ENCODE peak calls at places on chromosomes 2 and 18, in nine cellular contexts. H is GM12878, T is breast epithelium, X is HCT116, E is SK-N-SH, P is transverse colon, G is K562, S is Panc1, W is suprapubic skin. Z is an unnamed sample.

GRCh38 chr2:75722687-75723086 is 12.0 kb upstream of the GCFC2 start:
- DNase-seq in H (no peak), T (no peak), X (no peak), E (no peak), P (no peak), G (no peak), S (no peak), W (no peak), Z (no peak)

GRCh38 chr2:50476174-50476573 is 555.8 kb downstream of the NRXN1 start:
- DNase-seq in H (no peak), T (no peak), X (no peak), E (no peak), P (no peak), G (no peak), S (no peak), W (no peak), Z (no peak)

GRCh38 chr2:24489465-24489864 is 1.6 kb upstream of the NCOA1 start:
- DNase-seq in H (no peak), T (no peak), X (no peak), E (no peak), P (no peak), G (no peak), S (no peak), W (no peak), Z (no peak)

GRCh38 chr2:18299423-18300212 is 260.8 kb downstream of the RDH14 start:
- DNase-seq in H (no peak), T (no peak), X (no peak), E (no peak), P (no peak), G (no peak), S (no peak), W (no peak), Z (no peak)

GRCh38 chr2:144162652-144163051 is 357.3 kb downstream of the ZEB2 start:
- DNase-seq in H (peak; percentile 12), T (no peak), X (peak; percentile 7), E (no peak), P (peak; percentile 25), G (peak; percentile 13), S (no peak), W (no peak), Z (no peak)

GRCh38 chr2:107235491-107236254 is 349.7 kb upstream of the ST6GAL2 start:
- DNase-seq in H (no peak), T (no peak), X (no peak), E (no peak), P (no peak), G (no peak), S (no peak), W (no peak), Z (no peak)

GRCh38 chr18:46071894-46072867 is at the start of gene PSTPIP2:
- DNase-seq in H (no peak), T (peak; percentile 66), X (peak; percentile 22), E (peak; percentile 84), P (peak; percentile 71), G (peak; percentile 65), S (no peak), W (peak; percentile 91), Z (peak; percentile 96)

GRCh38 chr2:199692489-199692888 is 158.5 kb downstream of the FTCDNL1 start:
- DNase-seq in H (no peak), T (no peak), X (no peak), E (peak; percentile 11), P (peak; percentile 52), G (no peak), S (no peak), W (no peak), Z (no peak)

GRCh38 chr2:201228271-201228911 is 31.9 kb upstream of the CASP8 start:
- DNase-seq in H (no peak), T (no peak), X (no peak), E (no peak), P (no peak), G (no peak), S (no peak), W (no peak), Z (no peak)

GRCh38 chr2:26946841-26947784 is 23.3 kb upstream of the MAPRE3 start:
- DNase-seq in H (no peak), T (no peak), X (no peak), E (peak; percentile 80), P (peak; percentile 54), G (no peak), S (no peak), W (no peak), Z (no peak)

GRCh38 chr2:68740184-68740914 is 5.7 kb downstream of the ARHGAP25 start:
- DNase-seq in H (no peak), T (no peak), X (no peak), E (no peak), P (no peak), G (no peak), S (no peak), W (no peak), Z (no peak)

GRCh38 chr18:46632401-46633089 is 24.5 kb downstream of the LOXHD1 start:
- DNase-seq in H (no peak), T (no peak), X (peak; percentile 53), E (no peak), P (no peak), G (no peak), S (peak; percentile 2), W (peak; percentile 72), Z (no peak)

GRCh38 chr2:190996338-190996946 is 17.5 kb downstream of the STAT1 start:
- DNase-seq in H (no peak), T (no peak), X (no peak), E (peak; percentile 66), P (no peak), G (peak; percentile 42), S (no peak), W (no peak), Z (no peak)

GRCh38 chr2:174051741-174052638 is 86.8 kb upstream of the SP3 start:
- DNase-seq in H (no peak), T (no peak), X (peak; percentile 74), E (peak; percentile 74), P (peak; percentile 63), G (peak; percentile 34), S (no peak), W (no peak), Z (no peak)

GRCh38 chr2:195559431-195559914 is 97.6 kb upstream of the SLC39A10 start:
- DNase-seq in H (peak; percentile 99), T (no peak), X (no peak), E (no peak), P (peak; percentile 62), G (no peak), S (no peak), W (no peak), Z (peak; percentile 73)

GRCh38 chr2:232288489-232288888 is 90.1 kb upstream of the ALPP start:
- DNase-seq in H (no peak), T (no peak), X (no peak), E (no peak), P (no peak), G (no peak), S (no peak), W (no peak), Z (no peak)

GRCh38 chr2:197212344-197213262 is 98.0 kb downstream of the ANKRD44 start:
- DNase-seq in H (no peak), T (no peak), X (no peak), E (no peak), P (no peak), G (no peak), S (no peak), W (no peak), Z (no peak)

GRCh38 chr2:229270551-229271410 is at the start of gene PID1:
- DNase-seq in H (no peak), T (no peak), X (no peak), E (peak; percentile 85), P (peak; percentile 37), G (no peak), S (no peak), W (no peak), Z (peak; percentile 75)

GRCh38 chr18:35658112-35658511 is 76.6 kb downstream of the GALNT1 start:
- DNase-seq in H (no peak), T (no peak), X (no peak), E (no peak), P (no peak), G (no peak), S (no peak), W (no peak), Z (no peak)

GRCh38 chr18:35662293-35663062 is 80.9 kb downstream of the GALNT1 start:
- DNase-seq in H (peak; percentile 11), T (no peak), X (no peak), E (no peak), P (no peak), G (no peak), S (no peak), W (no peak), Z (no peak)

GRCh38 chr18:35661483-35662146 is 80.1 kb downstream of the GALNT1 start:
- DNase-seq in H (no peak), T (no peak), X (no peak), E (peak; percentile 8), P (no peak), G (no peak), S (no peak), W (no peak), Z (no peak)
- TF ChIP-seq POLR2AphosphoS5 in H (no peak), T (no peak), X (no peak), E (no peak), P (no peak), G (no peak), S (no peak), W (no peak), Z (no peak)

GRCh38 chr2:175234153-175234552 is 52.6 kb upstream of the ATP5MC3 start:
- DNase-seq in H (no peak), T (no peak), X (no peak), E (no peak), P (no peak), G (no peak), S (no peak), W (no peak), Z (no peak)

GRCh38 chr2:175233135-175233719 is 51.7 kb upstream of the ATP5MC3 start:
- DNase-seq in H (no peak), T (no peak), X (no peak), E (no peak), P (no peak), G (no peak), S (no peak), W (no peak), Z (no peak)

GRCh38 chr2:175227382-175227781 is 45.9 kb upstream of the ATP5MC3 start:
- DNase-seq in H (no peak), T (no peak), X (no peak), E (no peak), P (no peak), G (no peak), S (no peak), W (no peak), Z (no peak)

GRCh38 chr2:175228179-175228578 is 46.7 kb upstream of the ATP5MC3 start:
- DNase-seq in H (no peak), T (no peak), X (no peak), E (no peak), P (no peak), G (no peak), S (no peak), W (no peak), Z (no peak)
- H3K4me1 ChIP-seq in H (no peaks in the 10 kb centered on the region), T (no peaks in the 10 kb centered on the region), X (no peaks in the 10 kb centered on the region), E (no peaks in the 10 kb centered on the region), P (no peaks in the 10 kb centered on the region), G (no peaks in the 10 kb centered on the region), S (no peaks in the 10 kb centered on the region), W (no peaks in the 10 kb centered on the region), Z (no peaks in the 10 kb centered on the region)

GRCh38 chr18:32443356-32443755 is 27.3 kb downstream of the GAREM1 start:
- DNase-seq in H (no peak), T (no peak), X (no peak), E (no peak), P (no peak), G (no peak), S (no peak), W (no peak), Z (no peak)
- TF ChIP-seq POLR2AphosphoS5 in H (no peak), T (no peak), X (no peak), E (no peak), P (no peak), G (no peak), S (no peak), W (no peak), Z (no peak)

GRCh38 chr2:10045561-10046355 is 2.4 kb downstream of the KLF11 start:
- DNase-seq in H (no peak), T (no peak), X (no peak), E (no peak), P (no peak), G (no peak), S (no peak), W (no peak), Z (peak; percentile 80)
- H3K4me1 ChIP-seq in H (no peaks in the 10 kb centered on the region), T (no peaks in the 10 kb centered on the region), X (peaks cover 15% of the 10 kb centered on the region), E (peaks cover 6% of the 10 kb centered on the region), P (peaks cover 8% of the 10 kb centered on the region), G (peaks cover 55% of the 10 kb centered on the region), S (peaks cover 10% of the 10 kb centered on the region), W (peaks cover 76% of the 10 kb centered on the region), Z (peaks cover 78% of the 10 kb centered on the region)